ENCODE peak calls at places on chromosomes 12 and 14, in four cellular contexts. O is HepG2, C is HCT116, E is K562. P is an unnamed sample.

GRCh38 chr12:67651380-67651695 is 2.8 kb downstream of the DYRK2 start:
- DNase-seq in O (peak; percentile 4), C (no peak), E (no peak), P (no peak)

GRCh38 chr14:80927385-80927989 is 14.1 kb downstream of the CEP128 start:
- DNase-seq in E (no peak), C (no peak), O (no peak), P (no peak)

GRCh38 chr14:80615831-80616230 is 325.7 kb downstream of the CEP128 start:
- DNase-seq in E (no peak), C (no peak), O (no peak), P (no peak)

GRCh38 chr14:99681101-99681831 is 2.8 kb upstream of the CYP46A1 start:
- DNase-seq in C (no peak), O (no peak), E (no peak), P (no peak)

GRCh38 chr14:24367506-24368214 is at the start of gene NFATC4:
- DNase-seq in E (peak; percentile 66), C (peak; percentile 81), O (peak; percentile 54), P (no peak)

GRCh38 chr12:120007272-120007671 is 18.2 kb downstream of the BICDL1 start:
- DNase-seq in E (no peak), C (no peak), O (no peak), P (no peak)

GRCh38 chr12:120067901-120068300 is 48.7 kb downstream of the RAB35 start:
- DNase-seq in C (no peak), E (no peak), O (no peak), P (no peak)

GRCh38 chr12:57118711-57119271 is 7.6 kb upstream of the STAT6 start:
- DNase-seq in O (no peak), E (no peak), C (no peak), P (no peak)

GRCh38 chr12:93137656-93138612 is 208.8 kb upstream of the EEA1 start:
- DNase-seq in O (no peak), C (peak; percentile 0), E (peak; percentile 21), P (no peak)

GRCh38 chr12:2336409-2336829 is 283.6 kb downstream of the CACNA1C start:
- DNase-seq in E (no peak), O (no peak), C (peak; percentile 75), P (no peak)

GRCh38 chr12:74846116-74846515 is 308.5 kb downstream of the ATXN7L3B start:
- DNase-seq in E (no peak), O (no peak), C (no peak), P (no peak)

GRCh38 chr12:15693233-15693911 is 95.8 kb downstream of the EPS8 start:
- DNase-seq in C (no peak), E (no peak), O (no peak), P (no peak)

GRCh38 chr12:11906284-11906935 is 164.3 kb upstream of the BCL2L14 start:
- DNase-seq in O (no peak), C (no peak), E (no peak), P (no peak)

GRCh38 chr12:2960432-2960956 is 1.3 kb downstream of the TEAD4 start:
- DNase-seq in C (no peak), O (peak; percentile 34), E (no peak), P (no peak)

GRCh38 chr12:4320287-4320858 is 640 bp upstream of the TIGAR start:
- DNase-seq in E (no peak), O (no peak), C (no peak), P (peak; percentile 7)

GRCh38 chr12:121709478-121709890 is 3.1 kb upstream of the TMEM120B start:
- DNase-seq in C (peak; percentile 51), E (no peak), O (peak; percentile 54), P (no peak)
- TF ChIP-seq TCF7L2 in C (no peak), E (no peak), O (no peak), P (no peak)

GRCh38 chr12:122990961-122991622 is 10.6 kb downstream of the ARL6IP4 start:
- DNase-seq in C (no peak), O (no peak), E (no peak), P (no peak)
- TF ChIP-seq TCF7L2 in C (no peak), O (no peak), E (no peak), P (no peak)

DNA sequence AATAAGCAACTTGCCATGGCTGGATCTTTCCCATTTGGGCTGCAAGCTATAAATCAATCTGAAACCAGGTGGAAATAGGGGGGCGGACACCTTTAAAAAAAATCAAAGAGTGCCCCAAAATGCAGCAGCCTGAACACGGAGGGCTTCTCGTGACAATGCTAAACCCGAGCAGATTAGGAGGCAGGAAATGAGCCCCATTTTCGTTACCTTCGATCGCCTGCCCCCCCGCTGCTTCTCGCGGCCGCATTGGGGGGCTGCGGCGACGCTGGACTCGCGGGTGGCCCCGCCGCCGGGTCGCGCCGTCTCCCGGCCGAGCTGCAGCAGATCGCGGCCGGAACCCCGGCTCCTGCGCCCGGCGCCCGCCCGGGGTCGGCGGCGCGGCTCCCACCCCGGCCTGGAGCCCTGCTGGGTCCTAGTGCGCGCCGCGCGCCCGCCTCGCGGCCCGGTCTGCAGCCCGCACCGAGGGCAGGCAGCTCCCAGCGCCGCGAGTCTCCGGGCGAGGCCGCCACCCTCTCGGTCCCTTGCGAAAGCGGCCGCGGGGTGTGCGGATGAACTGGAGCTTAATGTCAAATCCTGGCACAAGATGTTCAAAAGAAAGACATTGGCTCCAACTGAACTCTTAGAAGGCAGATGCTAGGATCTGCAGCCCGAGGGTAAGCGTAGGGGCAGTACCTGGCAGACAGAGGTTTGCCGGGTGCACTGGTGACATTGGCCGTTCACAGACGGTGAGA is 202.0 kb upstream of the FOXN3 start:
- DNase-seq in C (peak; percentile 13), E (peak; percentile 8), O (peak; percentile 12), P (no peak)
- TF ChIP-seq TCF7L2 in C (peak; percentile 29), E (no peak), O (no peak), P (no peak)

GRCh38 chr12:7110661-7111060 is 1.6 kb upstream of the C1RL start:
- DNase-seq in E (no peak), O (no peak), C (no peak), P (no peak)

GRCh38 chr12:7106082-7106481 is 2.9 kb downstream of the C1RL start:
- DNase-seq in E (no peak), C (no peak), O (no peak), P (no peak)

GRCh38 chr12:7107181-7108041 is 1.6 kb downstream of the C1RL start:
- DNase-seq in C (no peak), O (no peak), E (no peak), P (no peak)

GRCh38 chr12:7108928-7109920 is at the start of gene C1RL:
- DNase-seq in O (peak; percentile 89), C (peak; percentile 50), E (peak; percentile 67), P (peak; percentile 36)

GRCh38 chr12:7108042-7108927 is 729 bp downstream of the C1RL start:
- DNase-seq in O (peak; percentile 69), C (peak; percentile 62), E (peak; percentile 81), P (no peak)
- TF ChIP-seq TCF7L2 in O (no peak), C (no peak), E (no peak), P (no peak)

GRCh38 chr12:48004039-48004940 is at the start of gene COL2A1:
- DNase-seq in C (no peak), O (no peak), E (no peak), P (no peak)

GRCh38 chr12:48002179-48002601 is 2.1 kb downstream of the COL2A1 start:
- DNase-seq in O (no peak), C (no peak), E (no peak), P (no peak)

GRCh38 chr12:48001426-48002178 is 2.7 kb downstream of the COL2A1 start:
- DNase-seq in O (no peak), C (peak; percentile 4), E (peak; percentile 55), P (no peak)

GRCh38 chr12:48003226-48004038 is 844 bp downstream of the COL2A1 start:
- DNase-seq in C (no peak), E (no peak), O (no peak), P (no peak)

DNA sequence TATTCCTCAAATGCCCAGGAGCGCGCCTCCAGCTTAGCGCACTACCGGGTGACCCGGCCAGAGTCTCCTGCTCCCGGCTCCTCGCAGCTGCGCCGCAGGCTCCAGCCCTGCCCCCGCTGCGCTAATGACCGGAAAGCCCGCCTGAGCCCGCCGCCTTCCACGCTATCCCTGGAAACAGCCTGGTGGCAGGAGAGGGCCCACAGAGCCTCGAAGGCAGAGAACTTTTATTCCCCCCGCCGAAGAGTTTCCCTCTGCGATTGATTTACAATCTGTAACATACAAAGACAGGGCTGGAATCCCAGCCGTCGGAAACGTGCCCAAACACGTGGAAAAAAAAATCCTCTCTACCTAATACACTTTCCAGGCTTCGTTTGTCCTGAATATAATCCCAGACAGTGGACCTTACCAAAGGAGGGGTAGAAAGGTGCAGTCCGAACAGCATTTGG is 1.5 kb downstream of the COL2A1 start:
- DNase-seq in O (no peak), C (no peak), E (no peak), P (no peak)
- TF ChIP-seq TCF7L2 in O (no peak), C (no peak), E (no peak), P (no peak)

GRCh38 chr12:43113153-43113552 is 438.9 kb downstream of the ADAMTS20 start:
- DNase-seq in C (no peak), O (no peak), E (no peak), P (no peak)
- TF ChIP-seq TCF7L2 in C (no peak), O (no peak), E (no peak), P (no peak)